ENCODE peak calls at places on chromosomes 5 and 9, in five cellular contexts. One of them, this sample, is unnamed.

GRCh38 chr9:4762108-4762888 is 21.3 kb upstream of the AK3 start:
- DNase-seq in MM.1S: peak
- DNase-seq in foreskin fibroblast: peak
- DNase-seq in thoracic aorta: no peak
- DNase-seq in right atrium auricular region: peak
- DNase-seq in this sample: peak

GRCh38 chr9:3435732-3436131 is 90.1 kb downstream of the RFX3 start:
- DNase-seq in right atrium auricular region: no peak
- DNase-seq in MM.1S: no peak
- DNase-seq in foreskin fibroblast: peak
- DNase-seq in thoracic aorta: no peak
- DNase-seq in this sample: no peak

GRCh38 chr9:115524467-115525059 is 406.6 kb upstream of the TNC start:
- DNase-seq in thoracic aorta: no peak
- DNase-seq in MM.1S: peak
- DNase-seq in foreskin fibroblast: peak
- DNase-seq in right atrium auricular region: no peak
- DNase-seq in this sample: peak

GRCh38 chr5:54115768-54116403 is 194.5 kb downstream of the ARL15 start:
- DNase-seq in foreskin fibroblast: peak
- DNase-seq in right atrium auricular region: no peak
- DNase-seq in MM.1S: no peak
- DNase-seq in thoracic aorta: no peak
- DNase-seq in this sample: no peak

GRCh38 chr5:172858990-172859811 is 25.1 kb downstream of the ERGIC1 start:
- DNase-seq in foreskin fibroblast: peak
- DNase-seq in right atrium auricular region: peak
- DNase-seq in thoracic aorta: peak
- DNase-seq in MM.1S: no peak
- DNase-seq in this sample: no peak

GRCh38 chr5:159916841-159917761 is 819 bp downstream of the ADRA1B start:
- DNase-seq in MM.1S: no peak
- DNase-seq in thoracic aorta: no peak
- DNase-seq in right atrium auricular region: no peak
- DNase-seq in foreskin fibroblast: no peak
- DNase-seq in this sample: no peak

GRCh38 chr9:7234144-7234543 is 476.4 kb downstream of the KDM4C start:
- DNase-seq in foreskin fibroblast: peak
- DNase-seq in MM.1S: peak
- DNase-seq in right atrium auricular region: no peak
- DNase-seq in thoracic aorta: no peak
- DNase-seq in this sample: peak

GRCh38 chr5:139571543-139571942 is 10.4 kb downstream of the UBE2D2 start:
- DNase-seq in right atrium auricular region: no peak
- DNase-seq in MM.1S: no peak
- DNase-seq in thoracic aorta: no peak
- DNase-seq in foreskin fibroblast: no peak
- DNase-seq in this sample: no peak

GRCh38 chr5:14581333-14581890 is at the start of gene OTULINL:
- DNase-seq in right atrium auricular region: peak
- DNase-seq in thoracic aorta: peak
- DNase-seq in MM.1S: peak
- DNase-seq in foreskin fibroblast: peak
- DNase-seq in this sample: peak

GRCh38 chr5:7686794-7687193 is 164.1 kb downstream of the CFAP90 start:
- DNase-seq in foreskin fibroblast: no peak
- DNase-seq in MM.1S: no peak
- DNase-seq in right atrium auricular region: no peak
- DNase-seq in thoracic aorta: no peak
- DNase-seq in this sample: no peak

GRCh38 chr9:129362287-129363098 is 184.4 kb upstream of the IER5L start:
- DNase-seq in thoracic aorta: no peak
- DNase-seq in foreskin fibroblast: no peak
- DNase-seq in MM.1S: no peak
- DNase-seq in right atrium auricular region: no peak
- DNase-seq in this sample: peak

GRCh38 chr9:130772185-130772584 is 62.9 kb upstream of the ABL1 start:
- DNase-seq in MM.1S: no peak
- DNase-seq in thoracic aorta: no peak
- DNase-seq in foreskin fibroblast: no peak
- DNase-seq in right atrium auricular region: no peak
- DNase-seq in this sample: no peak

GRCh38 chr9:130943226-130943625 is 4.2 kb upstream of the FIBCD1 start:
- DNase-seq in right atrium auricular region: no peak
- DNase-seq in MM.1S: no peak
- DNase-seq in thoracic aorta: no peak
- DNase-seq in foreskin fibroblast: no peak
- DNase-seq in this sample: no peak

GRCh38 chr5:119578937-119579336 is 50.4 kb upstream of the FAM170A start:
- DNase-seq in MM.1S: peak
- DNase-seq in thoracic aorta: no peak
- DNase-seq in foreskin fibroblast: peak
- DNase-seq in right atrium auricular region: no peak
- DNase-seq in this sample: peak

GRCh38 chr5:136032564-136032963 is 3.8 kb downstream of the TGFBI start:
- DNase-seq in right atrium auricular region: no peak
- DNase-seq in foreskin fibroblast: peak
- DNase-seq in thoracic aorta: no peak
- DNase-seq in MM.1S: no peak
- DNase-seq in this sample: no peak

GRCh38 chr9:133133680-133134418 is 12.8 kb upstream of the RALGDS start:
- DNase-seq in thoracic aorta: peak
- DNase-seq in foreskin fibroblast: peak
- DNase-seq in MM.1S: peak
- DNase-seq in right atrium auricular region: peak
- DNase-seq in this sample: peak

GRCh38 chr9:135221951-135222631 is 134.6 kb downstream of the OLFM1 start:
- DNase-seq in right atrium auricular region: no peak
- DNase-seq in foreskin fibroblast: no peak
- DNase-seq in MM.1S: no peak
- DNase-seq in thoracic aorta: no peak
- DNase-seq in this sample: no peak

GRCh38 chr5:74056789-74057164 is 430.8 kb downstream of the ARHGEF28 start:
- DNase-seq in foreskin fibroblast: peak
- DNase-seq in thoracic aorta: no peak
- DNase-seq in right atrium auricular region: no peak
- DNase-seq in MM.1S: peak
- DNase-seq in this sample: no peak

GRCh38 chr5:177552839-177553455 is 1.4 kb downstream of the FAM193B start:
- DNase-seq in right atrium auricular region: no peak
- DNase-seq in MM.1S: no peak
- DNase-seq in foreskin fibroblast: peak
- DNase-seq in thoracic aorta: no peak
- DNase-seq in this sample: no peak

GRCh38 chr5:96657068-96657467 is 5.1 kb upstream of the CAST start:
- DNase-seq in thoracic aorta: no peak
- DNase-seq in foreskin fibroblast: peak
- DNase-seq in MM.1S: peak
- DNase-seq in right atrium auricular region: peak
- DNase-seq in this sample: peak

GRCh38 chr9:115202960-115203751 is 85.2 kb upstream of the TNC start:
- DNase-seq in thoracic aorta: no peak
- DNase-seq in right atrium auricular region: no peak
- DNase-seq in foreskin fibroblast: peak
- DNase-seq in MM.1S: no peak
- DNase-seq in this sample: no peak

DNA sequence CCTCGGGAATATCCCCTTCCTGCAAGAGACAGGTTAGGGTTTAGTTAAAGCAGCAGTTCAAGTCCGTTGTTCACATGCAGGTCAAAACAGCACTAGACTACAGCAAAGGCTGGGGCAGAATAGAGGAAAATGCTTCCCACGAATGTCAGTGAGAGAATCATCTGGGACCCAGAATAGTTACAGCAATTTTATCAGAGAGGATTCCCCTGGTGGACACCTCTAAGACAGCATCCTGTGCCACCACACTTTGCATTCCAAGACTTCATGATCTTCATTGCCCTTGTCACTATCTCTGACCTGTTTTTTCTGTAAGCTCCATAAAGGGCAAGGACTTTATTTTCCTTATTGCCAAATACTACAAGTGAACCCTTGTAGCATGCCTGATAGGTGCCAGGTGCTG is 12.9 kb downstream of the GRXCR2 start:
- DNase-seq in right atrium auricular region: no peak
- DNase-seq in thoracic aorta: no peak
- DNase-seq in foreskin fibroblast: no peak
- DNase-seq in MM.1S: no peak
- DNase-seq in this sample: no peak
- TF ChIP-seq CTCF in right atrium auricular region: no peak
- TF ChIP-seq CTCF in thoracic aorta: no peak
- TF ChIP-seq CTCF in foreskin fibroblast: no peak
- TF ChIP-seq CTCF in MM.1S: peak
- TF ChIP-seq CTCF in this sample: no peak

GRCh38 chr9:127662617-127663016 is 44.2 kb upstream of the CFAP157 start:
- DNase-seq in right atrium auricular region: no peak
- DNase-seq in foreskin fibroblast: no peak
- DNase-seq in thoracic aorta: no peak
- DNase-seq in MM.1S: no peak
- DNase-seq in this sample: no peak
- TF ChIP-seq CTCF in right atrium auricular region: no peak
- TF ChIP-seq CTCF in foreskin fibroblast: no peak
- TF ChIP-seq CTCF in thoracic aorta: no peak
- TF ChIP-seq CTCF in MM.1S: no peak
- TF ChIP-seq CTCF in this sample: no peak

GRCh38 chr5:50655067-50655809 is 11.2 kb upstream of the PARP8 start:
- DNase-seq in foreskin fibroblast: no peak
- DNase-seq in right atrium auricular region: no peak
- DNase-seq in MM.1S: no peak
- DNase-seq in thoracic aorta: no peak
- DNase-seq in this sample: no peak
- TF ChIP-seq CTCF in foreskin fibroblast: no peak
- TF ChIP-seq CTCF in right atrium auricular region: no peak
- TF ChIP-seq CTCF in MM.1S: no peak
- TF ChIP-seq CTCF in thoracic aorta: no peak
- TF ChIP-seq CTCF in this sample: no peak

DNA sequence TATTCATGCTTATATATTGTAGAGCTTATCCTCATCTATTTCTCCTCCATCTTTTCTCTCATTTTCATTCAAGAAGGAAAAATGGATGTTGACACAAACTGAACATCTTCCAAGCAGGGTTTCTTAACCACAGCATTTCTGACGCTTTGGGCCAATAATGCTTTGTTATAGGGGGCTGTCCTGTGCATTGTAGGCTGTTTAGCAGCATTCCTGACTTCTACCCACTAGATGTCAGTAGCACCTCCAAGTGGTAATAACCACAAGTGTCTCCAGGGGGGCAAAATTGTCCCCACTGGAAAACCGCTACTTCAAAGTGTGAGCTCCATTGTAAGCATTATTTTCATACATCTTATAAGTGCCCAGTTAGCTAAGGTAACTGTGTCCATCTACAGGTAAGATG is 2.6 kb upstream of the TXNDC8 start:
- DNase-seq in MM.1S: peak
- DNase-seq in right atrium auricular region: no peak
- DNase-seq in foreskin fibroblast: peak
- DNase-seq in thoracic aorta: no peak
- DNase-seq in this sample: no peak
- TF ChIP-seq CTCF in MM.1S: peak
- TF ChIP-seq CTCF in right atrium auricular region: no peak
- TF ChIP-seq CTCF in foreskin fibroblast: peak
- TF ChIP-seq CTCF in thoracic aorta: no peak
- TF ChIP-seq CTCF in this sample: no peak

DNA sequence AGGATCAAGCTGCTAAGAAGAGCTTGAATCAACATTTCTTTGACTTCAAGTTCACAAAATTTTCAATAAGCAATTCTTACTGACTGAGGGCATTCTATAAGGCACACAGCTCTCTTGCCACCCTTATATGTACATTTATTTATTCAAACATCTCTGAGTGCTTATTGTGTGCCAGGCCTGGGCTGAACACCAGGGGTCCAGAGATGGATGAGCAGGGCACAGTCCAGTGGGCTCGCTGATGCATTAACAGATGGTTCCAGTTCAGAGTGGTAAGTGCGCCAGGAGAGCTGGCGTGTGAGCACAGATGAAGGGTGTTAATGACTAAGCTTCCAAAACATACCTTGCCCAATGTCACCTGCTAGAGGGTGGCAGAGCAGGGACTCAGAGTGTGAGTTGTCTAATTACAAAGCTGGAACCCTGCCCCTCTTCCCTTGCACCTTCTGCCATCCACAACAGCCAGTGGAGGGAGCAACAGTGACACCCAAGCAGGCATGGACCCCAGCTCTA is 24.6 kb downstream of the ALG2 start:
- DNase-seq in thoracic aorta: no peak
- DNase-seq in right atrium auricular region: no peak
- DNase-seq in MM.1S: no peak
- DNase-seq in foreskin fibroblast: no peak
- DNase-seq in this sample: no peak
- TF ChIP-seq CTCF in thoracic aorta: no peak
- TF ChIP-seq CTCF in right atrium auricular region: no peak
- TF ChIP-seq CTCF in MM.1S: no peak
- TF ChIP-seq CTCF in foreskin fibroblast: no peak
- TF ChIP-seq CTCF in this sample: no peak

GRCh38 chr5:126801992-126802294 is 25.0 kb downstream of the LMNB1 start:
- DNase-seq in right atrium auricular region: no peak
- DNase-seq in thoracic aorta: no peak
- DNase-seq in MM.1S: peak
- DNase-seq in foreskin fibroblast: peak
- DNase-seq in this sample: peak
- TF ChIP-seq CTCF in right atrium auricular region: no peak
- TF ChIP-seq CTCF in thoracic aorta: no peak
- TF ChIP-seq CTCF in MM.1S: peak
- TF ChIP-seq CTCF in foreskin fibroblast: peak
- TF ChIP-seq CTCF in this sample: peak

GRCh38 chr5:143403607-143404415 is at the start of gene NR3C1:
- DNase-seq in MM.1S: peak
- DNase-seq in foreskin fibroblast: peak
- DNase-seq in right atrium auricular region: peak
- DNase-seq in thoracic aorta: peak
- DNase-seq in this sample: peak
- TF ChIP-seq CTCF in MM.1S: peak
- TF ChIP-seq CTCF in foreskin fibroblast: peak
- TF ChIP-seq CTCF in right atrium auricular region: peak
- TF ChIP-seq CTCF in thoracic aorta: peak
- TF ChIP-seq CTCF in this sample: peak

DNA sequence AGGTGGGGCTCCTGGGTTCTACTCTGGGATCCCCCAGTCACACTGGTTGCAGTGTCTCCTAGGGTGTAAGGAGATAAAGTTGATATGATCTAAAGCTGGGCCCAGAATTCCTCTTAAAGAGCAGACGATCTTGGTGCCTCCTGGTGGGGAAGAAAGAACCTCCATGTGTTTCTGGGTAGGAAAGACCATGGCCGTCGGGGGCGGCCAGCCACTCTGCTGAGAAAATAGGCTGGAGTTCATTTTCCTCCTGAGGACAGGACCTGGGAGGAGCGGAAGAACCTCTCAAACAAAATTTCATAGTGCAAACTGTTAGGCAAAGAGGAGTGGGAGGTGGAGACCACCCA is 163.8 kb upstream of the TBC1D2 start:
- DNase-seq in foreskin fibroblast: no peak
- DNase-seq in MM.1S: no peak
- DNase-seq in right atrium auricular region: no peak
- DNase-seq in thoracic aorta: no peak
- DNase-seq in this sample: no peak
- TF ChIP-seq CTCF in foreskin fibroblast: no peak
- TF ChIP-seq CTCF in MM.1S: no peak
- TF ChIP-seq CTCF in right atrium auricular region: no peak
- TF ChIP-seq CTCF in thoracic aorta: no peak
- TF ChIP-seq CTCF in this sample: no peak

This sample was measured in GM10248.